ENCODE peak calls at places on chromosomes 16 and 17, in six cellular contexts. N is tibial artery, O is NCI-H2171, P is upper lobe of right lung, I is uterus, C is lower leg skin. E is an unnamed sample.

GRCh38 chr16:1093284-1094123 is 2.5 kb downstream of the C1QTNF8 start:
- DNase-seq in O (no peak), P (no peak), I (no peak), C (no peak), N (no peak), E (no peak)

GRCh38 chr17:48542956-48543853 is 1.7 kb downstream of the HOXB2 start:
- DNase-seq in C (peak; percentile 94), O (no peak), N (peak; percentile 33), I (peak; percentile 52), P (no peak), E (no peak)

GRCh38 chr16:54774768-54775167 is 155.9 kb upstream of the IRX5 start:
- DNase-seq in P (no peak), N (no peak), I (no peak), O (no peak), C (no peak), E (no peak)

GRCh38 chr16:49756971-49757743 is 98.8 kb downstream of the ZNF423 start:
- DNase-seq in O (no peak), P (no peak), I (no peak), N (no peak), C (no peak), E (no peak)

GRCh38 chr17:80153004-80153403 is 6.1 kb upstream of the EIF4A3 start:
- DNase-seq in N (no peak), P (no peak), I (no peak), O (no peak), C (no peak), E (no peak)

GRCh38 chr16:15942901-15943690 is 6.3 kb upstream of the ABCC1 start:
- DNase-seq in P (peak; percentile 1), I (no peak), N (no peak), C (no peak), O (no peak), E (peak; percentile 13)

GRCh38 chr16:719815-720506 is 985 bp upstream of the ANTKMT start:
- DNase-seq in P (no peak), I (no peak), O (peak; percentile 81), C (no peak), N (no peak), E (no peak)

GRCh38 chr16:50530277-50531236 is 17.6 kb upstream of the NKD1 start:
- DNase-seq in N (no peak), O (peak; percentile 55), P (peak; percentile 74), C (peak; percentile 76), I (no peak), E (no peak)

GRCh38 chr16:47019563-47019962 is 46.1 kb upstream of the DNAJA2 start:
- DNase-seq in P (no peak), N (no peak), O (no peak), C (no peak), I (no peak), E (no peak)

GRCh38 chr17:45246338-45246737 is 15.6 kb downstream of the SPATA32 start:
- DNase-seq in C (no peak), N (no peak), O (no peak), I (no peak), P (no peak), E (no peak)

GRCh38 chr16:2664522-2665096 is 17.7 kb upstream of the KCTD5 start:
- DNase-seq in P (no peak), I (no peak), O (no peak), C (peak; percentile 13), N (no peak), E (no peak)